ENCODE peak calls at places on chromosomes 3 and 15, in eight cellular contexts. J is astrocyte, D is heart left ventricle, P is hepatocyte, F is fibroblast of lung, U is BE2C, K is mucosa of descending colon, N is HCT116. R is an unnamed sample.

GRCh38 chr3:126394977-126395321 is 240 bp downstream of the CFAP100 start:
- DNase-seq in J (no peak), D (no peak), P (no peak), F (no peak), U (no peak), K (no peak), N (no peak), R (no peak)

GRCh38 chr3:173058229-173058628 is 82.8 kb downstream of the SPATA16 start:
- DNase-seq in J (no peak), D (no peak), P (no peak), F (no peak), U (no peak), K (no peak), N (no peak), R (no peak)

GRCh38 chr3:193929373-193929772 is 206.6 kb upstream of the HES1 start:
- DNase-seq in J (no peak), D (no peak), P (no peak), F (no peak), U (no peak), K (no peak), N (no peak), R (no peak)

GRCh38 chr15:101491739-101492640 is 2.5 kb upstream of the PCSK6 start:
- DNase-seq in J (no peak), D (no peak), P (no peak), F (no peak), U (no peak), K (no peak), N (no peak), R (no peak)

GRCh38 chr3:45567730-45568172 is 26.8 kb upstream of the LIMD1 start:
- DNase-seq in J (no peak), D (no peak), P (no peak), F (no peak), U (no peak), K (peak; percentile 46), N (no peak), R (no peak)

GRCh38 chr15:90095521-90095959 is 6.7 kb downstream of the IDH2 start:
- DNase-seq in J (no peak), D (no peak), P (no peak), F (no peak), U (no peak), K (no peak), N (no peak), R (peak; percentile 78)

GRCh38 chr3:67635257-67635656 is 19.2 kb downstream of the SUCLG2 start:
- DNase-seq in J (peak; percentile 87), D (no peak), P (no peak), F (peak; percentile 85), U (no peak), K (no peak), N (no peak), R (no peak)

GRCh38 chr15:31344824-31345605 is 18.4 kb downstream of the KLF13 start:
- DNase-seq in J (no peak), D (no peak), P (no peak), F (no peak), U (no peak), K (peak; percentile 89), N (no peak), R (no peak)

GRCh38 chr3:64104006-64104405 is 80.7 kb upstream of the PSMD6 start:
- DNase-seq in J (no peak), D (no peak), P (peak; percentile 32), F (no peak), U (no peak), K (peak; percentile 41), N (no peak), R (no peak)

GRCh38 chr15:89114974-89115373 is 26.7 kb downstream of the ABHD2 start:
- DNase-seq in J (peak; percentile 76), D (no peak), P (no peak), F (peak; percentile 79), U (no peak), K (peak; percentile 54), N (no peak), R (no peak)

GRCh38 chr3:119427669-119428068 is 35.7 kb downstream of the TMEM39A start:
- DNase-seq in J (no peak), D (no peak), P (no peak), F (peak; percentile 14), U (no peak), K (no peak), N (no peak), R (no peak)

GRCh38 chr15:81117136-81117535 is 16.9 kb upstream of the CFAP161 start:
- DNase-seq in J (no peak), D (no peak), P (no peak), F (peak; percentile 59), U (no peak), K (no peak), N (no peak), R (no peak)

GRCh38 chr3:64717872-64718613 is 30.2 kb upstream of the ADAMTS9 start:
- DNase-seq in J (no peak), D (no peak), P (no peak), F (peak; percentile 13), U (no peak), K (no peak), N (no peak), R (no peak)

GRCh38 chr3:156201411-156202405 is 81.3 kb downstream of the KCNAB1 start:
- DNase-seq in J (no peak), D (no peak), P (no peak), F (no peak), U (no peak), K (no peak), N (no peak), R (no peak)

GRCh38 chr15:34514251-34514760 is 69.1 kb downstream of the GOLGA8B start:
- DNase-seq in J (no peak), D (peak; percentile 80), P (peak; percentile 70), F (peak; percentile 64), U (no peak), K (peak; percentile 5), N (no peak), R (peak; percentile 14)

GRCh38 chr15:40516322-40516721 is 45.5 kb downstream of the CHST14 start:
- DNase-seq in J (no peak), D (no peak), P (no peak), F (no peak), U (no peak), K (no peak), N (no peak), R (no peak)

GRCh38 chr15:68795298-68795848 is 25.3 kb downstream of the ANP32A start:
- DNase-seq in J (peak; percentile 74), D (peak; percentile 92), P (peak; percentile 86), F (peak; percentile 74), U (no peak), K (peak; percentile 91), N (no peak), R (peak; percentile 98)

GRCh38 chr3:123385072-123385471 is 63.8 kb downstream of the ADCY5 start:
- DNase-seq in J (no peak), D (peak; percentile 62), P (no peak), F (peak; percentile 24), U (no peak), K (peak; percentile 52), N (no peak), R (no peak)

GRCh38 chr3:58858126-58858525 is 191.6 kb upstream of the FAM3D start:
- DNase-seq in J (no peak), D (no peak), P (no peak), F (no peak), U (no peak), K (no peak), N (no peak), R (no peak)

GRCh38 chr15:67785431-67785830 is 39.9 kb upstream of the SKOR1 start:
- DNase-seq in J (no peak), D (no peak), P (no peak), F (no peak), U (no peak), K (no peak), N (no peak), R (no peak)
- H3K4me1 ChIP-seq in J (no peaks in the 10 kb centered on the region), D (no peaks in the 10 kb centered on the region), P (no peaks in the 10 kb centered on the region), F (no peaks in the 10 kb centered on the region), U (peaks cover 9% of the 10 kb centered on the region), K (no peaks in the 10 kb centered on the region), N (no peaks in the 10 kb centered on the region), R (no peaks in the 10 kb centered on the region)

GRCh38 chr3:9695322-9695721 is 8.3 kb upstream of the CPNE9 start:
- DNase-seq in J (no peak), D (no peak), P (no peak), F (no peak), U (no peak), K (no peak), N (no peak), R (no peak)

GRCh38 chr3:9700536-9700935 is 3.1 kb upstream of the CPNE9 start:
- DNase-seq in J (no peak), D (no peak), P (no peak), F (no peak), U (no peak), K (no peak), N (no peak), R (no peak)

GRCh38 chr3:9696480-9697220 is 7.0 kb upstream of the CPNE9 start:
- DNase-seq in J (no peak), D (no peak), P (no peak), F (no peak), U (no peak), K (no peak), N (no peak), R (no peak)

GRCh38 chr3:9698293-9698692 is 5.3 kb upstream of the CPNE9 start:
- DNase-seq in J (no peak), D (no peak), P (no peak), F (no peak), U (no peak), K (no peak), N (no peak), R (no peak)

DNA sequence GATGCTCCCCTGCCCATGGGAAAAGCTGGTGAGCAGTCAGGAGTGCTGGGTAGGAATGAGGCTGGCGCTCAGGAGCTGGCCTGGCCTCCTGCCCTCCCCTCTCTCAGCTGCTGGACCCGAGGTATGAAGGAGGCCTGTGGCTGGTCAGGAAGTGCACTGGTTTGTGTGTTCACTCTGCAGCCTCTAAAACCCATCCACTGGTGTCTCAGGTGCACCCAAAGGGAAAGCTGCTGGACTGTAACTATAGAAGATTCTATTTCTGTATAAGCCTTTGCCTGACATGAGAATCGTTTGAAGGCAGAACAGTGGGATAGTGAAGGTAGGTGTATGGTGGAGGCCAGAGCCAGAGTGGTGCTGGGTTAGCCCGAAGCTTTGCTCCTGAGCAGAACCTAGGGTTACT is 5.7 kb upstream of the CPNE9 start:
- DNase-seq in J (no peak), D (no peak), P (no peak), F (no peak), U (no peak), K (no peak), N (no peak), R (no peak)
- TF ChIP-seq CTCF in J (no peak), D (no peak), P (no peak), F (no peak), U (no peak), K (no peak), N (no peak), R (no peak)

GRCh38 chr3:184323696-184324095 is 9.3 kb downstream of the EIF4G1 start:
- DNase-seq in J (no peak), D (no peak), P (no peak), F (no peak), U (no peak), K (no peak), N (no peak), R (no peak)
- H3K4me1 ChIP-seq in J (peaks cover 20% of the 10 kb centered on the region), D (peaks cover 38% of the 10 kb centered on the region), P (peaks cover 12% of the 10 kb centered on the region), F (peaks cover 18% of the 10 kb centered on the region), U (peaks cover 8% of the 10 kb centered on the region), K (peaks cover 15% of the 10 kb centered on the region), N (peaks cover 16% of the 10 kb centered on the region), R (peaks cover 15% of the 10 kb centered on the region)

DNA sequence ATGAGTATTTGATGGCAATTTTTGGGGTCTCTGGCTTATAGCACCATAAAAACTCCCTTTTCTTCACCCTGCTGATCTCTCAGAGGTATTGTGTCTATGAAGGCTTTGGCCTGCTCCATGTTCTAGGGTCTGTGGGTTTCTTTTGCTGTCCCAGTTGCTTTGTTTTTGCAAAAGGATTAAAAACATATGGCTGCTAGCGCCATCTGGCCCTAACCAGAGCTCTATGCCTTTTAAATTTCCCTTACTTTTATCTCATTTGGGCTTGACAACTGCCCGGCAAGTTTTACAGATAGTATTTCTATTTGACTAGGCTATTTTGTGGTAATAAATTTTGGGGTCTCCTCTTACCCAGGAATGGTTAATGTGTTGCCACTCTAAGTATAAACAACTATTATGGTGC is 6.4 kb upstream of the GHRL start:
- DNase-seq in J (no peak), D (no peak), P (no peak), F (no peak), U (no peak), K (no peak), N (no peak), R (no peak)
- TF ChIP-seq CTCF in J (peak; percentile 8), D (no peak), P (peak; percentile 7), F (no peak), U (no peak), K (no peak), N (no peak), R (no peak)